ENCODE peak calls at places on chromosomes 3 and 15, in ten cellular contexts. L is BE2C, C is HFF-Myc, O is psoas muscle, Z is epithelial cell of proximal tubule, I is mucosa of descending colon, T is AG04449, N is PC-3, Q is endothelial cell of umbilical vein, D is HepG2. M is an unnamed sample.

GRCh38 chr3:45343947-45344346 is 44.4 kb upstream of the LARS2 start:
- DNase-seq in L (peak), C (no peak), O (no peak), Z (no peak), I (no peak), T (no peak), N (peak), Q (no peak), D (peak), M (peak)

GRCh38 chr3:119257654-119258410 is 17.2 kb upstream of the B4GALT4 start:
- DNase-seq in L (no peak), C (no peak), O (no peak), Z (no peak), I (peak), T (no peak), N (peak), Q (no peak), D (no peak), M (peak)

GRCh38 chr3:132394334-132394733 is 23.0 kb upstream of the DNAJC13 start:
- DNase-seq in L (peak), C (no peak), O (peak), Z (no peak), I (no peak), T (no peak), N (no peak), Q (peak), D (no peak), M (peak)

GRCh38 chr3:135197246-135197645 is 402.2 kb downstream of the EPHB1 start:
- DNase-seq in L (peak), C (no peak), O (no peak), Z (no peak), I (no peak), T (no peak), N (peak), Q (no peak), D (no peak), M (no peak)

GRCh38 chr3:112689989-112690388 is 49.0 kb upstream of the CCDC80 start:
- DNase-seq in L (no peak), C (no peak), O (no peak), Z (no peak), I (no peak), T (no peak), N (no peak), Q (no peak), D (no peak), M (no peak)

GRCh38 chr3:14899993-14900618 is 47.3 kb upstream of the NR2C2 start:
- DNase-seq in L (peak), C (no peak), O (no peak), Z (no peak), I (peak), T (no peak), N (no peak), Q (no peak), D (peak), M (no peak)

GRCh38 chr3:118501152-118501551 is 533.5 kb downstream of the IGSF11 start:
- DNase-seq in L (peak), C (no peak), O (no peak), Z (no peak), I (peak), T (no peak), N (peak), Q (peak), D (peak), M (no peak)

GRCh38 chr3:155581579-155581978 is 163.3 kb downstream of the PLCH1 start:
- DNase-seq in L (no peak), C (no peak), O (no peak), Z (no peak), I (no peak), T (no peak), N (no peak), Q (no peak), D (no peak), M (no peak)

GRCh38 chr3:8987673-8988655 is 24.7 kb upstream of the RAD18 start:
- DNase-seq in L (peak), C (no peak), O (peak), Z (no peak), I (peak), T (no peak), N (peak), Q (peak), D (peak), M (peak)

GRCh38 chr15:57323806-57324589 is 52.3 kb upstream of the CGNL1 start:
- DNase-seq in L (peak), C (peak), O (no peak), Z (peak), I (peak), T (no peak), N (peak), Q (no peak), D (no peak), M (peak)

GRCh38 chr3:106575029-106575428 is 706.2 kb upstream of the CBLB start:
- DNase-seq in L (no peak), C (no peak), O (no peak), Z (no peak), I (no peak), T (no peak), N (no peak), Q (no peak), D (no peak), M (no peak)

GRCh38 chr3:132083583-132084372 is 49.0 kb upstream of the CPNE4 start:
- DNase-seq in L (no peak), C (no peak), O (no peak), Z (peak), I (no peak), T (no peak), N (peak), Q (peak), D (no peak), M (peak)

GRCh38 chr3:179421500-179421899 is 29.8 kb downstream of the GNB4 start:
- DNase-seq in L (peak), C (no peak), O (no peak), Z (no peak), I (no peak), T (no peak), N (no peak), Q (peak), D (no peak), M (peak)

GRCh38 chr3:116446037-116446436 is 750 bp upstream of the LSAMP start:
- DNase-seq in L (no peak), C (no peak), O (no peak), Z (no peak), I (no peak), T (no peak), N (no peak), Q (no peak), D (no peak), M (no peak)

GRCh38 chr15:66787472-66787871 is 85.4 kb downstream of the SMAD6 start:
- DNase-seq in L (no peak), C (no peak), O (no peak), Z (no peak), I (no peak), T (no peak), N (no peak), Q (no peak), D (no peak), M (no peak)

GRCh38 chr3:175443682-175444081 is 584.5 kb downstream of the NAALADL2 start:
- DNase-seq in L (no peak), C (no peak), O (no peak), Z (no peak), I (no peak), T (no peak), N (no peak), Q (no peak), D (no peak), M (no peak)

GRCh38 chr15:78335985-78336384 is 4.2 kb upstream of the CRABP1 start:
- DNase-seq in L (no peak), C (no peak), O (no peak), Z (no peak), I (no peak), T (no peak), N (no peak), Q (no peak), D (no peak), M (no peak)

GRCh38 chr15:82093774-82094211 is 48.0 kb upstream of the MEX3B start:
- DNase-seq in L (peak), C (peak), O (no peak), Z (no peak), I (no peak), T (peak), N (peak), Q (peak), D (peak), M (peak)

GRCh38 chr3:123618076-123618703 is 33.3 kb upstream of the HACD2 start:
- DNase-seq in L (no peak), C (no peak), O (no peak), Z (no peak), I (no peak), T (no peak), N (no peak), Q (no peak), D (no peak), M (no peak)
- H3K4me3 ChIP-seq in L (no peak), C (no peak), O (no peak), Z (no peak), I (no peak), T (peak), N (no peak), Q (no peak), D (no peak), M (no peak)

DNA sequence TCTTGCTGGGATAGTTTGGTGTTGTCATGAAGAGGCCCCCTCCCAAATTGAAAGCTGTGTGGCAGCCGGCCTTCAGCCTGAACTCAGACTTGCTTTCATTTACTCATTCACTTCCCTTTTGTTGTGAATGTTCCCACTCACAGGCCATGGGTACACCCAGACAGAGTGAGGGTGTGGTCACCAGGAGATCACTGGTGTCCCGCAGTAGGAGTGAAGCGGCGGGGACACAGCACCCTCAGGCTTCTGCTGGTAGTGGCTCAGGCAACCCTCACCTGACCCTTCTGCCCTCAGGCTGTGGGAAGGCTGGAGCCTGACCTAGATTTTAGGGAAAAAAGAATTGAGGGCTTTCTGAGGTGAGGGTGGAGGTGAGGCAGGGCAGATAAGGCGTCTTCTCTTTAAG is 244.4 kb downstream of the SOX2 start:
- DNase-seq in L (no peak), C (no peak), O (no peak), Z (no peak), I (no peak), T (no peak), N (no peak), Q (no peak), D (no peak), M (no peak)
- TF ChIP-seq CTCF in L (no peak), C (no peak), O (no peak), Z (no peak), I (no peak), T (no peak), N (no peak), Q (no peak), D (no peak), M (no peak)

DNA sequence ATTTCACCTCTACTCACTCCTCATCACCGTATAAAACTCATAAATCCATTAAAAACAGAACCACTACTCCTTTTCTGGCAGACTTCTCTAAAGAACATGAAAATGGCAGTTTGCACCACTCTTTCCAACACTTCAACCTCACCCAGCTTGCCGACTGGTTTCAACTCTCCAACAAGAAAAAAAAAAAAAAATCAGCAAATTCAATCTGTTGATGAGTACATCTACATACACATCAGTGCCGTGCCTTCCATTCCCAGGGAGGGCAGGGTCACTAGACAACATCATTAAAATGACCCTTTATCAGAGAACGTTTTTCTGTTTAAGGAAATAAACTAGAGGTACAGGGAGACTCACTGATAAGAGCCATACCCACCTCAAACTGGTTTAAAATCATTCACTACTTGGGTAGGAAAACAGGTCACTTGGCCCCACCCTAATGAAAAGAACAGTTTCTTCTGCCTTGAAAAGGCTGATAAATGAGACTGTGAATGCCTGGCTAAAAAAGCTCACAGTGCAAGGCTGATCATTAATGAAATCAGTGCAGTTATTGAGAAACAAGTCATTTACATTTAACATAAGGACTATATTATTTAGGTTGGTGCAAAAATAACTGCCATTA is 6.0 kb downstream of the ANXA2 start:
- DNase-seq in L (no peak), C (no peak), O (no peak), Z (no peak), I (no peak), T (no peak), N (no peak), Q (no peak), D (no peak), M (peak)
- H3K4me3 ChIP-seq in L (no peak), C (peak), O (peak), Z (peak), I (no peak), T (peak), N (peak), Q (no peak), D (no peak), M (peak)

DNA sequence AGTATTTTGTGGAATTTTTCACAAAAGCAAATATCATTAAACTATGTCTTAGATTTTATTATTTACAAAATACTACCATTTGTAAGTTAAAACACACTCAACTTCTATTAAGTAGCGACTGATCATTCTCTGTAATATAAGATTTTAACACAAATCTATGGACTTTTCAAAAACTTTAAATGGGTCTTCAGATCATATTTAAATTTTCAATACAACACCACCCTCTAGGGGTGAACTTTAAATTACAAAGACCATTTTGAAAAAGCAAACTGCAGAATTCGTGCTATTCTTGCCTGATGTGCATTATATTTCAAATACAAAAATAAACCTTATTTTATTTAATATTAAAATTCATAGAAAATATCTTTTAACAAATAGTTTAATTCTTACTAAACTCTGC is 8.2 kb upstream of the VGLL4 start:
- DNase-seq in L (no peak), C (no peak), O (no peak), Z (no peak), I (no peak), T (no peak), N (peak), Q (peak), D (peak), M (peak)
- TF ChIP-seq CTCF in L (no peak), C (no peak), O (peak), Z (peak), I (no peak), T (peak), N (peak), Q (peak), D (peak), M (peak)